ENCODE peak calls at places on chromosomes 11 and 22, in seven cellular contexts. One of them, this sample, is unnamed.

GRCh38 chr11:68996376-68997123 is 15.8 kb upstream of the MRGPRD start:
- DNase-seq in breast epithelium: no peak
- DNase-seq in Peyer's patch: no peak
- DNase-seq in fibroblast of mammary gland: no peak
- DNase-seq in GM13977: no peak
- DNase-seq in GM12878: no peak
- DNase-seq in progenitor cell of endocrine pancreas: no peak
- DNase-seq in this sample: no peak

GRCh38 chr11:69293819-69294505 is at the start of gene MYEOV:
- DNase-seq in breast epithelium: no peak
- DNase-seq in Peyer's patch: peak
- DNase-seq in fibroblast of mammary gland: peak
- DNase-seq in GM13977: peak
- DNase-seq in GM12878: peak
- DNase-seq in progenitor cell of endocrine pancreas: no peak
- DNase-seq in this sample: no peak

GRCh38 chr11:19027829-19028595 is 32.5 kb downstream of the MRGPRX2 start:
- DNase-seq in breast epithelium: peak
- DNase-seq in Peyer's patch: no peak
- DNase-seq in fibroblast of mammary gland: peak
- DNase-seq in GM13977: no peak
- DNase-seq in GM12878: no peak
- DNase-seq in progenitor cell of endocrine pancreas: no peak
- DNase-seq in this sample: no peak

GRCh38 chr11:13680501-13681264 is 12.2 kb downstream of the FAR1 start:
- DNase-seq in breast epithelium: no peak
- DNase-seq in Peyer's patch: no peak
- DNase-seq in fibroblast of mammary gland: peak
- DNase-seq in GM13977: no peak
- DNase-seq in GM12878: no peak
- DNase-seq in progenitor cell of endocrine pancreas: no peak
- DNase-seq in this sample: no peak

GRCh38 chr22:28408702-28409101 is 270.9 kb downstream of the TTC28 start:
- DNase-seq in breast epithelium: no peak
- DNase-seq in Peyer's patch: no peak
- DNase-seq in fibroblast of mammary gland: no peak
- DNase-seq in GM13977: no peak
- DNase-seq in GM12878: no peak
- DNase-seq in progenitor cell of endocrine pancreas: no peak
- DNase-seq in this sample: no peak

GRCh38 chr11:47329431-47329993 is 23.0 kb downstream of the MYBPC3 start:
- DNase-seq in breast epithelium: no peak
- DNase-seq in Peyer's patch: no peak
- DNase-seq in fibroblast of mammary gland: no peak
- DNase-seq in GM13977: peak
- DNase-seq in GM12878: no peak
- DNase-seq in progenitor cell of endocrine pancreas: no peak
- DNase-seq in this sample: no peak

GRCh38 chr11:98566978-98567377 is 453.8 kb upstream of the CNTN5 start:
- DNase-seq in breast epithelium: no peak
- DNase-seq in Peyer's patch: no peak
- DNase-seq in fibroblast of mammary gland: no peak
- DNase-seq in GM13977: no peak
- DNase-seq in GM12878: no peak
- DNase-seq in progenitor cell of endocrine pancreas: no peak
- DNase-seq in this sample: no peak

GRCh38 chr11:75344186-75344585 is 7.3 kb downstream of the ARRB1 start:
- DNase-seq in breast epithelium: no peak
- DNase-seq in Peyer's patch: peak
- DNase-seq in fibroblast of mammary gland: no peak
- DNase-seq in GM13977: no peak
- DNase-seq in GM12878: no peak
- DNase-seq in progenitor cell of endocrine pancreas: no peak
- DNase-seq in this sample: no peak

GRCh38 chr11:101929516-101929915 is 13.2 kb upstream of the ANGPTL5 start:
- DNase-seq in breast epithelium: no peak
- DNase-seq in Peyer's patch: no peak
- DNase-seq in fibroblast of mammary gland: no peak
- DNase-seq in GM13977: no peak
- DNase-seq in GM12878: no peak
- DNase-seq in progenitor cell of endocrine pancreas: no peak
- DNase-seq in this sample: no peak

GRCh38 chr11:69912911-69913451 is 93.8 kb upstream of the FGF3 start:
- DNase-seq in breast epithelium: no peak
- DNase-seq in Peyer's patch: peak
- DNase-seq in fibroblast of mammary gland: peak
- DNase-seq in GM13977: no peak
- DNase-seq in GM12878: no peak
- DNase-seq in progenitor cell of endocrine pancreas: no peak
- DNase-seq in this sample: no peak

GRCh38 chr22:32920032-32920628 is 118.6 kb downstream of the TIMP3 start:
- DNase-seq in breast epithelium: no peak
- DNase-seq in Peyer's patch: no peak
- DNase-seq in fibroblast of mammary gland: peak
- DNase-seq in GM13977: no peak
- DNase-seq in GM12878: no peak
- DNase-seq in progenitor cell of endocrine pancreas: no peak
- DNase-seq in this sample: no peak

GRCh38 chr11:62905927-62906531 is 15.1 kb downstream of the CHRM1 start:
- DNase-seq in breast epithelium: peak
- DNase-seq in Peyer's patch: peak
- DNase-seq in fibroblast of mammary gland: peak
- DNase-seq in GM13977: peak
- DNase-seq in GM12878: peak
- DNase-seq in progenitor cell of endocrine pancreas: peak
- DNase-seq in this sample: peak

GRCh38 chr11:59813364-59813763 is 2.8 kb upstream of the MRPL16 start:
- DNase-seq in breast epithelium: no peak
- DNase-seq in Peyer's patch: no peak
- DNase-seq in fibroblast of mammary gland: no peak
- DNase-seq in GM13977: no peak
- DNase-seq in GM12878: no peak
- DNase-seq in progenitor cell of endocrine pancreas: no peak
- DNase-seq in this sample: no peak

GRCh38 chr11:36452231-36452630 is 57.8 kb downstream of the TRAF6 start:
- DNase-seq in breast epithelium: no peak
- DNase-seq in Peyer's patch: no peak
- DNase-seq in fibroblast of mammary gland: no peak
- DNase-seq in GM13977: no peak
- DNase-seq in GM12878: no peak
- DNase-seq in progenitor cell of endocrine pancreas: no peak
- DNase-seq in this sample: no peak

GRCh38 chr22:49021926-49022815 is 805.5 kb downstream of the BRD1 start:
- DNase-seq in breast epithelium: no peak
- DNase-seq in Peyer's patch: no peak
- DNase-seq in fibroblast of mammary gland: no peak
- DNase-seq in GM13977: no peak
- DNase-seq in GM12878: no peak
- DNase-seq in progenitor cell of endocrine pancreas: no peak
- DNase-seq in this sample: no peak

GRCh38 chr11:315051-315481 is 1.2 kb downstream of the IFITM1 start:
- DNase-seq in breast epithelium: no peak
- DNase-seq in Peyer's patch: peak
- DNase-seq in fibroblast of mammary gland: no peak
- DNase-seq in GM13977: no peak
- DNase-seq in GM12878: no peak
- DNase-seq in progenitor cell of endocrine pancreas: no peak
- DNase-seq in this sample: no peak

GRCh38 chr11:132158091-132158490 is 787.7 kb downstream of the NTM start:
- DNase-seq in breast epithelium: no peak
- DNase-seq in Peyer's patch: no peak
- DNase-seq in fibroblast of mammary gland: peak
- DNase-seq in GM13977: no peak
- DNase-seq in GM12878: no peak
- DNase-seq in progenitor cell of endocrine pancreas: no peak
- DNase-seq in this sample: no peak
- TF ChIP-seq CTCF in breast epithelium: no peak
- TF ChIP-seq CTCF in Peyer's patch: no peak
- TF ChIP-seq CTCF in fibroblast of mammary gland: peak
- TF ChIP-seq CTCF in GM13977: peak
- TF ChIP-seq CTCF in GM12878: peak
- TF ChIP-seq CTCF in progenitor cell of endocrine pancreas: peak
- TF ChIP-seq CTCF in this sample: no peak

GRCh38 chr11:126334665-126335462 is 20.6 kb upstream of the ST3GAL4 start:
- DNase-seq in breast epithelium: no peak
- DNase-seq in Peyer's patch: peak
- DNase-seq in fibroblast of mammary gland: peak
- DNase-seq in GM13977: no peak
- DNase-seq in GM12878: no peak
- DNase-seq in progenitor cell of endocrine pancreas: no peak
- DNase-seq in this sample: no peak
- TF ChIP-seq CTCF in breast epithelium: no peak
- TF ChIP-seq CTCF in Peyer's patch: no peak
- TF ChIP-seq CTCF in fibroblast of mammary gland: no peak
- TF ChIP-seq CTCF in GM13977: no peak
- TF ChIP-seq CTCF in GM12878: no peak
- TF ChIP-seq CTCF in progenitor cell of endocrine pancreas: no peak
- TF ChIP-seq CTCF in this sample: no peak

DNA sequence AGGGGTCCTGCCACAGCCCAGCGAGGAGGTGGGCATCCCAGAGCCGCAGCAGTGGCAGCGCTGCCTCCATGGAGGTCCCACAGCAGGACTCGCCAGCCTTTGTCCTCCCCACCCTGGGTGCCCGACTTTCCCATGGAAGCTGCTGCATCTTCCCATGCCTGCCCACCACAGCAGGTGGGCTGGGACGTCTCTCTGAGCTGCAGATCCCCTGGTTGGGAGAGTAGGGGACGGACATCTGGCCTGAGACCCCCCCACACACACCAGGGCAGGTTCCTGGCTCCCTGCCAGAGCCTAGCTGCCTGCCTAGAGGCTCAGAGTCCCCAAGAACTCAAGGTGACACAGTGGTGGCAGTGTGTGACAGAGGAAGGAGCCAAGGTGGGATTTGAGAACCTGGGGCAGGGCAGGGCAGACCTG is 21.5 kb upstream of the PRR5 start:
- DNase-seq in breast epithelium: no peak
- DNase-seq in Peyer's patch: no peak
- DNase-seq in fibroblast of mammary gland: no peak
- DNase-seq in GM13977: no peak
- DNase-seq in GM12878: no peak
- DNase-seq in progenitor cell of endocrine pancreas: no peak
- DNase-seq in this sample: no peak
- TF ChIP-seq CTCF in breast epithelium: no peak
- TF ChIP-seq CTCF in Peyer's patch: no peak
- TF ChIP-seq CTCF in fibroblast of mammary gland: no peak
- TF ChIP-seq CTCF in GM13977: no peak
- TF ChIP-seq CTCF in GM12878: no peak
- TF ChIP-seq CTCF in progenitor cell of endocrine pancreas: no peak
- TF ChIP-seq CTCF in this sample: no peak

DNA sequence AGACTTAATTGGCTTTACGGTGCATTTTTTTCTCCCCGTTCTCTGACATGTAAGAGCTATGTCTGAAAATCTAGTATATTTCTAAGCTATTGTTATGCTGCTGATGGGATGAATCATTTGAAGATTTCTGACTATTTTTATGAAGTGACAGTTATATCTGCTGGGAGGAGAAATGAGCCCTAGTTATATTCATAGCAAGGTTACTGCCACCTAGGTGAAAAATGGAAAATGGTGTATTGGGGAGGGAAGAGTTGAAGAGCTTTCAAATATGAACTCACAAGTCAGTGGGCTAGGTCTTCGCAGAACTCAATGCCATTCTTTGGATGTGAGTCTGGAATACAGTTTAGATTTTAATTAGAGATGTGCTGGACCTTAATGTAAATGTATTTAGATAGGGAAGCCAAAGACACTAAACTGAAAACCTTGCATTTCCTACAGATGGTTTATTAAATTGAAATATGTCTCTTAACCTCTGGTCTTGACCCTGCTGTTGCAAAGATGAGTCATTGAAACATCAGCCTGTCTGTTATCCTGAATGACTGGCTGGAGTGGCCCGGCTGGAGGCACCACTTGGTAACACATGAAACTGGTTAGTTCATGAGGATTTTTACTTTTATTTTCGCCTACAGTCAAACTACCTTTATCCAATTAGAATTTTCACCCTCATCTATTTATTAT is 293.7 kb downstream of the DDX10 start:
- DNase-seq in breast epithelium: no peak
- DNase-seq in Peyer's patch: no peak
- DNase-seq in fibroblast of mammary gland: peak
- DNase-seq in GM13977: peak
- DNase-seq in GM12878: no peak
- DNase-seq in progenitor cell of endocrine pancreas: no peak
- DNase-seq in this sample: no peak
- TF ChIP-seq CTCF in breast epithelium: no peak
- TF ChIP-seq CTCF in Peyer's patch: no peak
- TF ChIP-seq CTCF in fibroblast of mammary gland: no peak
- TF ChIP-seq CTCF in GM13977: no peak
- TF ChIP-seq CTCF in GM12878: no peak
- TF ChIP-seq CTCF in progenitor cell of endocrine pancreas: no peak
- TF ChIP-seq CTCF in this sample: no peak

DNA sequence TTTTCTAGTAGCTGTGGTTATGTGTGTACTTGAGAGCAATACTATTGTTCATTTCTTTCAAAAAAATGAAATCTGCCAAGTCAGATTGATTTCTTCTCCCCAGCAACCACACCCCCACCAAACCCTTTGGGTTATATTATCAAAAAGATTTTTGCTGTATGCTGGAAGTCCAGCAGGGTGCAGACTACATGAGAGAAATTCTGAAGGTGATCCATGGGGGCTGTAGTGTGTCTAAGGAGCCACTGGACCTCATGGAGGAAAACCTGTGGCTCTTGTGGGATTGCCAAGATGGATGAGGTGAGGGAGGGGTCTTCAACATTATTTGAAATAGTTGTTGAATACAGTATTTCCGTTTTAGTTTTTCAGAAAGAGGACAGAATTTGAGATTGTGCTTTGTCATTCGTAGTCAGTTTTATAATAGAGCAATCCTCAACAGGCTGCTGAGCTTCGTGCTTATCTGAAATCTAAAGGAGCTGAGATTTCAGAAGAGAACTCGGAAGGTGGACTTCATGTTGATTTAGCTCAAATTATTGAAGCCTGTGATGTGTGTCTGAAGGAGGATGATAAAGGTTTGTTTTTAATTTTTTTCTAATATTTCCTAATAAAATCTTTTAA is 3.1 kb downstream of the EIF3M start:
- DNase-seq in breast epithelium: no peak
- DNase-seq in Peyer's patch: no peak
- DNase-seq in fibroblast of mammary gland: peak
- DNase-seq in GM13977: no peak
- DNase-seq in GM12878: no peak
- DNase-seq in progenitor cell of endocrine pancreas: no peak
- DNase-seq in this sample: no peak
- TF ChIP-seq CTCF in breast epithelium: no peak
- TF ChIP-seq CTCF in Peyer's patch: no peak
- TF ChIP-seq CTCF in fibroblast of mammary gland: peak
- TF ChIP-seq CTCF in GM13977: peak
- TF ChIP-seq CTCF in GM12878: peak
- TF ChIP-seq CTCF in progenitor cell of endocrine pancreas: peak
- TF ChIP-seq CTCF in this sample: no peak

GRCh38 chr22:37334859-37335818 is 52.8 kb downstream of the CYTH4 start:
- DNase-seq in breast epithelium: no peak
- DNase-seq in Peyer's patch: no peak
- DNase-seq in fibroblast of mammary gland: no peak
- DNase-seq in GM13977: no peak
- DNase-seq in GM12878: no peak
- DNase-seq in progenitor cell of endocrine pancreas: no peak
- DNase-seq in this sample: no peak
- TF ChIP-seq CTCF in breast epithelium: no peak
- TF ChIP-seq CTCF in Peyer's patch: no peak
- TF ChIP-seq CTCF in fibroblast of mammary gland: no peak
- TF ChIP-seq CTCF in GM13977: no peak
- TF ChIP-seq CTCF in GM12878: no peak
- TF ChIP-seq CTCF in progenitor cell of endocrine pancreas: peak
- TF ChIP-seq CTCF in this sample: no peak

This sample was measured in mesothelial cell of epicardium.